ENCODE peak calls at places on chromosomes 5 and 9, in seven cellular contexts. One of them, this sample, is unnamed.
A peak's percentile ranks its signal among the peaks of the same experiment; 100 is the strongest.

GRCh38 chr5:10233505-10233904 is 16.2 kb downstream of the ATPSCKMT start:
- DNase-seq in fibroblast of lung: peak; percentile 92
- DNase-seq in PC-9: peak; percentile 61
- DNase-seq in neural progenitor cell: peak; percentile 51
- DNase-seq in GM12878: no peak
- DNase-seq in hepatocyte: peak; percentile 80
- DNase-seq in HCT116: peak; percentile 75
- DNase-seq in this sample: peak; percentile 96

GRCh38 chr5:10724799-10725507 is 36.1 kb downstream of the DAP start:
- DNase-seq in fibroblast of lung: peak; percentile 93
- DNase-seq in PC-9: peak; percentile 86
- DNase-seq in neural progenitor cell: no peak
- DNase-seq in GM12878: no peak
- DNase-seq in hepatocyte: no peak
- DNase-seq in HCT116: peak; percentile 75
- DNase-seq in this sample: peak; percentile 88

GRCh38 chr5:41223962-41224361 is 10.6 kb upstream of the C6 start:
- DNase-seq in fibroblast of lung: no peak
- DNase-seq in PC-9: no peak
- DNase-seq in neural progenitor cell: no peak
- DNase-seq in GM12878: no peak
- DNase-seq in hepatocyte: no peak
- DNase-seq in HCT116: no peak
- DNase-seq in this sample: no peak

GRCh38 chr5:118592678-118593328 is 395.5 kb downstream of the DTWD2 start:
- DNase-seq in fibroblast of lung: no peak
- DNase-seq in PC-9: no peak
- DNase-seq in neural progenitor cell: peak; percentile 31
- DNase-seq in GM12878: no peak
- DNase-seq in hepatocyte: no peak
- DNase-seq in HCT116: peak; percentile 7
- DNase-seq in this sample: no peak

GRCh38 chr5:88952344-88952743 is 69.4 kb upstream of the MEF2C start:
- DNase-seq in fibroblast of lung: peak; percentile 21
- DNase-seq in PC-9: no peak
- DNase-seq in neural progenitor cell: peak; percentile 9
- DNase-seq in GM12878: no peak
- DNase-seq in hepatocyte: peak; percentile 20
- DNase-seq in HCT116: peak; percentile 1
- DNase-seq in this sample: peak; percentile 28

GRCh38 chr5:149834246-149834855 is 104.2 kb downstream of the PPARGC1B start:
- DNase-seq in fibroblast of lung: peak; percentile 77
- DNase-seq in PC-9: peak; percentile 66
- DNase-seq in neural progenitor cell: peak; percentile 82
- DNase-seq in GM12878: no peak
- DNase-seq in hepatocyte: peak; percentile 90
- DNase-seq in HCT116: peak; percentile 74
- DNase-seq in this sample: peak; percentile 85

GRCh38 chr9:4009006-4009511 is 290.8 kb downstream of the GLIS3 start:
- DNase-seq in fibroblast of lung: peak; percentile 81
- DNase-seq in PC-9: no peak
- DNase-seq in neural progenitor cell: no peak
- DNase-seq in GM12878: no peak
- DNase-seq in hepatocyte: no peak
- DNase-seq in HCT116: no peak
- DNase-seq in this sample: peak; percentile 39

GRCh38 chr5:53073349-53073748 is 36.2 kb downstream of the MOCS2 start:
- DNase-seq in fibroblast of lung: no peak
- DNase-seq in PC-9: no peak
- DNase-seq in neural progenitor cell: no peak
- DNase-seq in GM12878: no peak
- DNase-seq in hepatocyte: no peak
- DNase-seq in HCT116: no peak
- DNase-seq in this sample: peak; percentile 46

GRCh38 chr5:32713396-32714381 is 2.6 kb downstream of the NPR3 start:
- DNase-seq in fibroblast of lung: peak; percentile 48
- DNase-seq in PC-9: peak; percentile 98
- DNase-seq in neural progenitor cell: peak; percentile 74
- DNase-seq in GM12878: no peak
- DNase-seq in hepatocyte: peak; percentile 42
- DNase-seq in HCT116: no peak
- DNase-seq in this sample: peak; percentile 82

GRCh38 chr5:32711693-32712462 is 757 bp downstream of the NPR3 start:
- DNase-seq in fibroblast of lung: peak; percentile 59
- DNase-seq in PC-9: peak; percentile 64
- DNase-seq in neural progenitor cell: peak; percentile 62
- DNase-seq in GM12878: no peak
- DNase-seq in hepatocyte: no peak
- DNase-seq in HCT116: no peak
- DNase-seq in this sample: peak; percentile 85

GRCh38 chr5:32714836-32715235 is 3.7 kb downstream of the NPR3 start:
- DNase-seq in fibroblast of lung: peak; percentile 55
- DNase-seq in PC-9: no peak
- DNase-seq in neural progenitor cell: no peak
- DNase-seq in GM12878: no peak
- DNase-seq in hepatocyte: no peak
- DNase-seq in HCT116: no peak
- DNase-seq in this sample: peak; percentile 16

GRCh38 chr5:32710859-32711692 is at the start of gene NPR3:
- DNase-seq in fibroblast of lung: peak; percentile 57
- DNase-seq in PC-9: peak; percentile 34
- DNase-seq in neural progenitor cell: peak; percentile 59
- DNase-seq in GM12878: no peak
- DNase-seq in hepatocyte: peak; percentile 40
- DNase-seq in HCT116: no peak
- DNase-seq in this sample: peak; percentile 89

GRCh38 chr5:32712463-32713395 is 1.6 kb downstream of the NPR3 start:
- DNase-seq in fibroblast of lung: peak; percentile 51
- DNase-seq in PC-9: no peak
- DNase-seq in neural progenitor cell: peak; percentile 61
- DNase-seq in GM12878: no peak
- DNase-seq in hepatocyte: no peak
- DNase-seq in HCT116: no peak
- DNase-seq in this sample: peak; percentile 64
- TF ChIP-seq EZH2 in fibroblast of lung: peak; percentile 33
- TF ChIP-seq EZH2 in PC-9: no peak
- TF ChIP-seq EZH2 in neural progenitor cell: peak; percentile 78
- TF ChIP-seq EZH2 in GM12878: no peak
- TF ChIP-seq EZH2 in hepatocyte: peak; percentile 44
- TF ChIP-seq EZH2 in HCT116: no peak
- TF ChIP-seq EZH2 in this sample: no peak

GRCh38 chr9:89497978-89498844 is at the start of gene SEMA4D:
- DNase-seq in fibroblast of lung: peak; percentile 36
- DNase-seq in PC-9: peak; percentile 71
- DNase-seq in neural progenitor cell: peak; percentile 89
- DNase-seq in GM12878: no peak
- DNase-seq in hepatocyte: peak; percentile 86
- DNase-seq in HCT116: peak; percentile 53
- DNase-seq in this sample: peak; percentile 39

GRCh38 chr9:89497181-89497963 is 541 bp downstream of the SEMA4D start:
- DNase-seq in fibroblast of lung: no peak
- DNase-seq in PC-9: peak; percentile 49
- DNase-seq in neural progenitor cell: peak; percentile 59
- DNase-seq in GM12878: no peak
- DNase-seq in hepatocyte: peak; percentile 30
- DNase-seq in HCT116: no peak
- DNase-seq in this sample: no peak

GRCh38 chr9:89496645-89497044 is 1.3 kb downstream of the SEMA4D start:
- DNase-seq in fibroblast of lung: no peak
- DNase-seq in PC-9: no peak
- DNase-seq in neural progenitor cell: no peak
- DNase-seq in GM12878: no peak
- DNase-seq in hepatocyte: no peak
- DNase-seq in HCT116: no peak
- DNase-seq in this sample: no peak

GRCh38 chr9:89500008-89500407 is 2.1 kb upstream of the SEMA4D start:
- DNase-seq in fibroblast of lung: no peak
- DNase-seq in PC-9: no peak
- DNase-seq in neural progenitor cell: no peak
- DNase-seq in GM12878: no peak
- DNase-seq in hepatocyte: no peak
- DNase-seq in HCT116: no peak
- DNase-seq in this sample: no peak

DNA sequence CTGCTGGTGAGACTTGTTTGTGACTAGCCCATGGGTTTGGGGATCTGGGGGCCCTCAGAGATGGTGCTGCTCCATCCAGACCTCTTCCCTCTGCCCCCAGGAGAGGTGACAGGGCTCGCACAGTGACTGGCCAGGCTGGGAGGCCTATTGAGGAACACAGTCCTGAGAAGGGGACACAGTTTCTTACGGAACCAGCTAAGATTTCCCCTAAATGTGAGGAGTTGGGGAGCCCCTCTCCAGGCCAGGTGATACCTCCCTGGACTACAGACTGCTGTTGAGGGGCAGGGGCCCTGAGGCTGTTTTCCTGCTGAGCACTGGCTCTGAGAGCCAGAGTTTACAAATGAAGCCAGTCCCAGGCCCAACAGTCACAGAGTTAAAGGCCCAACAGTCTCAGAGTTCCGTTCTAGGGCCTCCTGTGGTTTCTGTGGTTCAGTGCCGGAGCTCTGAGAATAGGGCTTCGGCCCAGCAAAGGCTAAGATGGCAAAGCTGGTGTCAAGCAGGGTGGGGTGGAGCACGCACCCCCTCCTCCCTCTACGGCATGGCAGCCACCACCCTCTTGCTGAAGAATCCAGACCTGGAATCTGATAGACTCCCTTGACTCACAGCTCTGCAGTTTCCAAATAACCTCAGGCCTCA is 1.1 kb upstream of the SEMA4D start:
- DNase-seq in fibroblast of lung: no peak
- DNase-seq in PC-9: no peak
- DNase-seq in neural progenitor cell: no peak
- DNase-seq in GM12878: no peak
- DNase-seq in hepatocyte: no peak
- DNase-seq in HCT116: no peak
- DNase-seq in this sample: no peak
- H3K4me3 ChIP-seq in fibroblast of lung: no peak overlapping the region
- H3K4me3 ChIP-seq in PC-9: no peak overlapping the region
- H3K4me3 ChIP-seq in neural progenitor cell: no peak overlapping the region
- H3K4me3 ChIP-seq in GM12878: peak overlapping the region; percentile 29
- H3K4me3 ChIP-seq in hepatocyte: no peak overlapping the region
- H3K4me3 ChIP-seq in HCT116: no peak overlapping the region
- H3K4me3 ChIP-seq in this sample: no peak overlapping the region

GRCh38 chr5:96772542-96772941 is 35.2 kb downstream of the ERAP1 start:
- DNase-seq in fibroblast of lung: no peak
- DNase-seq in PC-9: no peak
- DNase-seq in neural progenitor cell: no peak
- DNase-seq in GM12878: no peak
- DNase-seq in hepatocyte: no peak
- DNase-seq in HCT116: no peak
- DNase-seq in this sample: no peak

GRCh38 chr5:96775050-96775449 is 32.7 kb downstream of the ERAP1 start:
- DNase-seq in fibroblast of lung: no peak
- DNase-seq in PC-9: no peak
- DNase-seq in neural progenitor cell: no peak
- DNase-seq in GM12878: no peak
- DNase-seq in hepatocyte: no peak
- DNase-seq in HCT116: no peak
- DNase-seq in this sample: no peak

GRCh38 chr5:96778409-96778808 is 29.3 kb downstream of the ERAP1 start:
- DNase-seq in fibroblast of lung: no peak
- DNase-seq in PC-9: no peak
- DNase-seq in neural progenitor cell: no peak
- DNase-seq in GM12878: no peak
- DNase-seq in hepatocyte: no peak
- DNase-seq in HCT116: no peak
- DNase-seq in this sample: no peak

GRCh38 chr5:96776606-96777005 is 31.1 kb downstream of the ERAP1 start:
- DNase-seq in fibroblast of lung: no peak
- DNase-seq in PC-9: no peak
- DNase-seq in neural progenitor cell: no peak
- DNase-seq in GM12878: no peak
- DNase-seq in hepatocyte: no peak
- DNase-seq in HCT116: no peak
- DNase-seq in this sample: no peak

GRCh38 chr5:96775689-96776088 is 32.1 kb downstream of the ERAP1 start:
- DNase-seq in fibroblast of lung: no peak
- DNase-seq in PC-9: no peak
- DNase-seq in neural progenitor cell: no peak
- DNase-seq in GM12878: no peak
- DNase-seq in hepatocyte: no peak
- DNase-seq in HCT116: no peak
- DNase-seq in this sample: no peak
- H3K27ac ChIP-seq in fibroblast of lung: no peak overlapping the region
- H3K27ac ChIP-seq in PC-9: no peak overlapping the region
- H3K27ac ChIP-seq in neural progenitor cell: no peak overlapping the region
- H3K27ac ChIP-seq in GM12878: no peak overlapping the region
- H3K27ac ChIP-seq in hepatocyte: no peak overlapping the region
- H3K27ac ChIP-seq in HCT116: no peak overlapping the region
- H3K27ac ChIP-seq in this sample: no peak overlapping the region

GRCh38 chr9:115210699-115211098 is 92.7 kb upstream of the TNC start:
- DNase-seq in fibroblast of lung: no peak
- DNase-seq in PC-9: no peak
- DNase-seq in neural progenitor cell: no peak
- DNase-seq in GM12878: no peak
- DNase-seq in hepatocyte: no peak
- DNase-seq in HCT116: no peak
- DNase-seq in this sample: no peak

GRCh38 chr9:115211413-115212204 is 93.7 kb upstream of the TNC start:
- DNase-seq in fibroblast of lung: peak; percentile 95
- DNase-seq in PC-9: no peak
- DNase-seq in neural progenitor cell: no peak
- DNase-seq in GM12878: peak; percentile 68
- DNase-seq in hepatocyte: no peak
- DNase-seq in HCT116: no peak
- DNase-seq in this sample: peak; percentile 63

GRCh38 chr9:115207003-115207837 is 89.3 kb upstream of the TNC start:
- DNase-seq in fibroblast of lung: peak; percentile 61
- DNase-seq in PC-9: no peak
- DNase-seq in neural progenitor cell: no peak
- DNase-seq in GM12878: peak; percentile 72
- DNase-seq in hepatocyte: no peak
- DNase-seq in HCT116: no peak
- DNase-seq in this sample: peak; percentile 59

GRCh38 chr9:115208503-115208902 is 90.5 kb upstream of the TNC start:
- DNase-seq in fibroblast of lung: peak; percentile 89
- DNase-seq in PC-9: no peak
- DNase-seq in neural progenitor cell: no peak
- DNase-seq in GM12878: no peak
- DNase-seq in hepatocyte: no peak
- DNase-seq in HCT116: no peak
- DNase-seq in this sample: peak; percentile 72

DNA sequence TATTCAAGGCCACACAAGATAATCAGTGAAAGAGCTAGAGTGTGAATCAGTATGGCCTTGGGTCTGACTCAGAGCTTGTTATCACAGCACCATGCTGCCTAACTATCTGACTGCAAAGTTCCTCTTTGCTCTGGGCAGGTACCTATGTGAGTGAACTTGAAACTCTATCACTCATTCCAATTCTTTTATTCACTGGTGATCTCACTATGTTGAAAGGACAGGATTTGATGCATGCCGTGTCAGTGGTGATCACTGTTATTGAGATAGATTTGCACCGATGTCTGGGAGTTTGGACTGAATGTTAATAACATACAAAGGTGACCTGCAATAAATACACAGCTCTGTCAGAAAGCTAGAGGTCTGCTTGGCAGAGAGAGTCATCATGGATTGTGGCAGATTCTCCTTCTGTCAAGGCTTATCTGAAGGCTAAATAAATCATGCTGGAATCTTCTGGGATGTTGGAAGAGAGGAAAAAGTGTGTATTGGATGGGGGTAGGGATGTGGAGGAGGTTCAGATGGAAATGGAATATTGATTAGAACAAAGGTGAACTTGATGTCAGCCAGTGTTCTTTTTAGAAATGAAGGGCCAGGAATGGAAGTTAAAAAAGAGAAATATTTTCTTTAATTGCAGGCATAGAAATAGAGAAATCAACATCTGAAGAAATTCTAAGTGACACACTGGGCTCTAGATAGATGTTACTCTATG is 91.8 kb upstream of the TNC start:
- DNase-seq in fibroblast of lung: peak; percentile 83
- DNase-seq in PC-9: no peak
- DNase-seq in neural progenitor cell: no peak
- DNase-seq in GM12878: peak; percentile 56
- DNase-seq in hepatocyte: peak; percentile 45
- DNase-seq in HCT116: no peak
- DNase-seq in this sample: peak; percentile 56
- TF ChIP-seq EZH2 in fibroblast of lung: no peak
- TF ChIP-seq EZH2 in PC-9: no peak
- TF ChIP-seq EZH2 in neural progenitor cell: no peak
- TF ChIP-seq EZH2 in GM12878: no peak
- TF ChIP-seq EZH2 in hepatocyte: no peak
- TF ChIP-seq EZH2 in HCT116: no peak
- TF ChIP-seq EZH2 in this sample: no peak